ENCODE peak calls at places on chromosomes 11 and 22, in seven cellular contexts. P, H, T, L, K, E and M are unnamed samples.

GRCh38 chr11:126992804-126993111 is 7.8 kb downstream of the KIRREL3 start:
- DNase-seq in P (no peak), H (peak), T (no peak), L (no peak), K (no peak), E (no peak), M (no peak)

GRCh38 chr22:46833228-46833627 is 70.8 kb downstream of the TBC1D22A start:
- DNase-seq in P (no peak), H (no peak), T (no peak), L (no peak), K (peak), E (no peak), M (no peak)

GRCh38 chr11:120467627-120468026 is 43.9 kb upstream of the GRIK4 start:
- DNase-seq in P (no peak), H (no peak), T (peak), L (no peak), K (no peak), E (no peak), M (no peak)

GRCh38 chr11:13962562-13963168 is at the start of gene SPON1:
- DNase-seq in P (no peak), H (peak), T (no peak), L (no peak), K (peak), E (no peak), M (peak)

GRCh38 chr11:19378814-19379213 is 138.1 kb upstream of the E2F8 start:
- DNase-seq in P (no peak), H (peak), T (no peak), L (no peak), K (no peak), E (no peak), M (no peak)

GRCh38 chr22:19776433-19777031 is 16.0 kb downstream of the TBX1 start:
- DNase-seq in P (no peak), H (peak), T (no peak), L (no peak), K (no peak), E (peak), M (no peak)

GRCh38 chr22:30884211-30885000 is 84.2 kb downstream of the MORC2 start:
- DNase-seq in P (no peak), H (no peak), T (no peak), L (no peak), K (no peak), E (peak), M (no peak)

GRCh38 chr11:117572671-117573070 is 224.3 kb downstream of the DSCAML1 start:
- DNase-seq in P (no peak), H (no peak), T (no peak), L (no peak), K (no peak), E (no peak), M (no peak)

GRCh38 chr22:18031670-18032454 is 7.5 kb upstream of the MICAL3 start:
- DNase-seq in P (no peak), H (peak), T (peak), L (no peak), K (peak), E (peak), M (peak)

GRCh38 chr22:36211237-36211881 is 9.8 kb upstream of the APOL4 start:
- DNase-seq in P (no peak), H (peak), T (no peak), L (no peak), K (peak), E (no peak), M (peak)

GRCh38 chr11:31813961-31814868 is 3.1 kb upstream of the PAX6 start:
- DNase-seq in P (no peak), H (no peak), T (no peak), L (no peak), K (no peak), E (peak), M (no peak)

GRCh38 chr11:48003926-48004325 is 23.6 kb downstream of the PTPRJ start:
- DNase-seq in P (no peak), H (no peak), T (no peak), L (no peak), K (no peak), E (no peak), M (no peak)